ENCODE peak calls at places on chromosomes 3 and 15, in six cellular contexts. I is AG09309; B is GM12891; N is SK-N-SH; Q is NCI-H1694; L is stimulated activated CD8-positive, alpha-beta memory T cell treated with anti-CD3 and anti-CD28 coated beads, Interleukin-7, amount 100 ng/mL, for 1 hour. D is an unnamed sample.
A peak's percentile ranks its signal among the peaks of the same experiment; 100 is the strongest.

GRCh38 chr3:39907981-39908380 is 98.6 kb downstream of the MYRIP start:
- DNase-seq in Q (no peak), B (no peak), I (no peak), L (no peak), N (peak; percentile 55), D (no peak)

GRCh38 chr15:66857694-66858093 is 155.7 kb downstream of the SMAD6 start:
- DNase-seq in L (no peak), N (no peak), Q (no peak), B (no peak), I (no peak), D (no peak)

GRCh38 chr3:151169700-151170224 is 33.3 kb downstream of the GPR171 start:
- DNase-seq in I (no peak), B (no peak), N (no peak), Q (no peak), L (no peak), D (no peak)

GRCh38 chr15:29740692-29741311 is 81.5 kb downstream of the TJP1 start:
- DNase-seq in N (peak; percentile 54), B (no peak), Q (no peak), I (no peak), L (no peak), D (no peak)

GRCh38 chr3:123159926-123160635 is 41.7 kb upstream of the SEC22A start:
- DNase-seq in N (peak; percentile 9), B (no peak), Q (no peak), I (peak; percentile 10), L (no peak), D (no peak)

GRCh38 chr3:129624347-129625070 is 18.0 kb upstream of the PLXND1 start:
- DNase-seq in I (no peak), N (no peak), L (no peak), B (no peak), Q (no peak), D (no peak)

GRCh38 chr3:9507586-9508578 is 45.7 kb downstream of the LHFPL4 start:
- DNase-seq in N (no peak), I (no peak), L (no peak), Q (no peak), B (no peak), D (no peak)

GRCh38 chr3:171088984-171089754 is 62.6 kb upstream of the SLC2A2 start:
- DNase-seq in L (no peak), B (no peak), N (no peak), I (peak; percentile 70), Q (no peak), D (no peak)

GRCh38 chr3:152079980-152080379 is 188.7 kb upstream of the MBNL1 start:
- DNase-seq in B (no peak), N (no peak), Q (no peak), L (no peak), I (no peak), D (no peak)

GRCh38 chr3:29240248-29240647 is 40.6 kb upstream of the RBMS3 start:
- DNase-seq in N (no peak), B (no peak), I (no peak), Q (no peak), L (no peak), D (no peak)

GRCh38 chr3:185866995-185867394 is 42.2 kb upstream of the IGF2BP2 start:
- DNase-seq in B (no peak), I (no peak), N (no peak), Q (no peak), L (no peak), D (no peak)

GRCh38 chr3:14243782-14244181 is 65.2 kb downstream of the LSM3 start:
- DNase-seq in L (no peak), B (no peak), I (no peak), N (no peak), Q (no peak), D (no peak)

GRCh38 chr3:5321941-5322340 is 134.4 kb downstream of the EDEM1 start:
- DNase-seq in Q (no peak), I (no peak), B (no peak), L (no peak), N (no peak), D (no peak)

GRCh38 chr3:67601919-67602608 is 52.3 kb downstream of the SUCLG2 start:
- DNase-seq in L (no peak), I (no peak), B (no peak), N (no peak), Q (no peak), D (peak; percentile 2)

GRCh38 chr15:67823371-67824156 is 1.7 kb upstream of the SKOR1 start:
- DNase-seq in L (no peak), N (peak; percentile 84), Q (peak; percentile 7), I (no peak), B (no peak), D (no peak)

GRCh38 chr15:67082007-67082536 is 16.7 kb downstream of the SMAD3 start:
- DNase-seq in N (no peak), L (no peak), I (no peak), B (no peak), Q (no peak), D (peak; percentile 81)

GRCh38 chr15:75136118-75136517 is 65.6 kb upstream of the C15orf39 start:
- DNase-seq in I (no peak), N (no peak), Q (no peak), L (no peak), B (no peak), D (no peak)

GRCh38 chr15:70096975-70097336 is 761 bp downstream of the TLE3 start:
- DNase-seq in I (no peak), N (no peak), Q (no peak), B (no peak), L (no peak), D (no peak)

GRCh38 chr3:123605789-123606234 is 21.0 kb upstream of the HACD2 start:
- DNase-seq in N (no peak), L (no peak), B (no peak), I (no peak), Q (no peak), D (no peak)

GRCh38 chr3:72590732-72591192 is 257.5 kb downstream of the SHQ1 start:
- DNase-seq in N (no peak), B (no peak), L (no peak), I (no peak), Q (no peak), D (no peak)

GRCh38 chr3:138114431-138114918 is 933 bp downstream of the DZIP1L start:
- DNase-seq in I (no peak), B (no peak), Q (no peak), L (no peak), N (peak; percentile 64), D (no peak)

GRCh38 chr15:40743921-40744809 is 10.9 kb downstream of the RMDN3 start:
- DNase-seq in N (no peak), B (no peak), L (peak; percentile 26), Q (no peak), I (no peak), D (peak; percentile 57)

GRCh38 chr3:147392083-147392916 is 14.0 kb downstream of the ZIC4 start:
- DNase-seq in L (no peak), B (no peak), Q (peak; percentile 23), I (peak; percentile 13), N (peak; percentile 91), D (no peak)

GRCh38 chr15:62958944-62959343 is 83.6 kb upstream of the TPM1 start:
- DNase-seq in I (no peak), B (no peak), Q (no peak), L (no peak), N (no peak), D (no peak)

GRCh38 chr15:101724675-101725005 is 367 bp upstream of the TARS3 start:
- DNase-seq in I (no peak), L (no peak), N (no peak), Q (no peak), B (no peak), D (no peak)

GRCh38 chr3:170467007-170467406 is 48.3 kb downstream of the CLDN11 start:
- DNase-seq in I (no peak), N (no peak), B (no peak), Q (no peak), L (no peak), D (no peak)

GRCh38 chr3:128067481-128067880 is 15.2 kb downstream of the SEC61A1 start:
- DNase-seq in N (no peak), B (no peak), I (no peak), L (no peak), Q (no peak), D (no peak)

GRCh38 chr3:113254171-113254947 is 43.0 kb downstream of the BOC start:
- DNase-seq in N (no peak), L (no peak), Q (no peak), I (no peak), B (no peak), D (no peak)

GRCh38 chr3:29751647-29752263 is 470.9 kb downstream of the RBMS3 start:
- DNase-seq in B (no peak), I (no peak), N (no peak), Q (no peak), L (no peak), D (no peak)

GRCh38 chr3:173553635-173554280 is 156.2 kb downstream of the NLGN1 start:
- DNase-seq in I (peak; percentile 23), L (no peak), B (no peak), Q (peak; percentile 60), N (peak; percentile 26), D (no peak)

GRCh38 chr15:34514251-34514760 is 69.1 kb downstream of the GOLGA8B start:
- DNase-seq in I (no peak), N (peak; percentile 79), B (peak; percentile 47), L (no peak), Q (no peak), D (no peak)

GRCh38 chr15:86247249-86247955 is 167.7 kb downstream of the AGBL1 start:
- DNase-seq in N (no peak), I (no peak), L (no peak), Q (no peak), B (no peak), D (no peak)

GRCh38 chr3:123068227-123069020 is 1.6 kb downstream of the PDIA5 start:
- DNase-seq in Q (no peak), I (no peak), L (no peak), N (no peak), B (no peak), D (no peak)

GRCh38 chr3:16587703-16588070 is 17.5 kb downstream of the DAZL start:
- DNase-seq in I (peak; percentile 23), N (no peak), L (no peak), B (no peak), Q (no peak), D (no peak)

GRCh38 chr3:9615003-9615628 is 34.2 kb upstream of the MTMR14 start:
- DNase-seq in Q (no peak), I (no peak), N (no peak), B (no peak), L (no peak), D (no peak)

GRCh38 chr15:79329186-79329611 is 18.3 kb downstream of the TMED3 start:
- DNase-seq in Q (no peak), N (no peak), L (no peak), I (no peak), B (no peak), D (no peak)

GRCh38 chr3:21328982-21329381 is 422.0 kb downstream of the ZNF385D start:
- DNase-seq in B (no peak), I (no peak), L (no peak), Q (peak; percentile 39), N (peak; percentile 11), D (no peak)